ENCODE peak calls at places on chromosome 10, in six cellular contexts. P is psoas muscle, E is astrocyte, R is uterus, D is SJSA1, U is tibial nerve. F is an unnamed sample.

GRCh38 chr10:43254199-43254730 is 12.6 kb downstream of the RASGEF1A start:
- DNase-seq in D (no peak), R (peak; percentile 12), E (no peak), U (no peak), P (no peak), F (no peak)

GRCh38 chr10:91630592-91630991 is 2.3 kb downstream of the PPP1R3C start:
- DNase-seq in U (no peak), P (no peak), E (no peak), R (no peak), D (no peak), F (no peak)

GRCh38 chr10:102869290-102870198 is at the start of gene AS3MT:
- DNase-seq in P (peak; percentile 31), D (peak; percentile 29), R (peak; percentile 29), E (no peak), U (no peak), F (no peak)

GRCh38 chr10:124498071-124498470 is 36.4 kb downstream of the LHPP start:
- DNase-seq in D (no peak), E (no peak), R (no peak), P (no peak), U (no peak), F (no peak)

GRCh38 chr10:17214991-17215781 is 12.9 kb upstream of the VIM start:
- DNase-seq in E (peak; percentile 98), D (peak; percentile 87), U (no peak), P (no peak), R (peak; percentile 57), F (no peak)

GRCh38 chr10:92208736-92209135 is 82.1 kb downstream of the CPEB3 start:
- DNase-seq in P (no peak), U (no peak), R (no peak), E (peak; percentile 15), D (no peak), F (no peak)

GRCh38 chr10:110414563-110415309 is 83.0 kb upstream of the DUSP5 start:
- DNase-seq in E (peak; percentile 54), U (no peak), D (peak; percentile 91), R (no peak), P (no peak), F (peak; percentile 83)

GRCh38 chr10:16909961-16910794 is 93.0 kb upstream of the RSU1 start:
- DNase-seq in E (peak; percentile 30), D (no peak), R (no peak), U (no peak), P (no peak), F (no peak)

GRCh38 chr10:125113661-125114388 is 46.5 kb downstream of the CTBP2 start:
- DNase-seq in D (no peak), R (no peak), P (no peak), E (peak; percentile 77), U (peak; percentile 36), F (no peak)

GRCh38 chr10:77236700-77237099 is 400.9 kb downstream of the KCNMA1 start:
- DNase-seq in P (no peak), E (peak; percentile 57), R (no peak), D (no peak), U (no peak), F (no peak)

GRCh38 chr10:64636461-64636860 is 1115.3 kb downstream of the REEP3 start:
- DNase-seq in P (no peak), D (no peak), R (no peak), U (no peak), E (no peak), F (no peak)

GRCh38 chr10:22453948-22454347 is 108.7 kb downstream of the SPAG6 start:
- DNase-seq in R (no peak), D (no peak), U (no peak), E (peak; percentile 9), P (no peak), F (no peak)

GRCh38 chr10:78911533-78912340 is 157.0 kb upstream of the ZMIZ1 start:
- DNase-seq in R (no peak), D (no peak), U (no peak), P (no peak), E (no peak), F (no peak)

GRCh38 chr10:125916977-125917376 is 20.6 kb downstream of the FANK1 start:
- DNase-seq in R (no peak), E (no peak), P (no peak), U (no peak), D (no peak), F (no peak)

GRCh38 chr10:47402681-47403301 is 18.7 kb upstream of the ZNF488 start:
- DNase-seq in P (peak; percentile 50), D (peak; percentile 94), R (peak; percentile 50), E (peak; percentile 89), U (peak; percentile 56), F (no peak)

GRCh38 chr10:132880148-132880981 is 62.0 kb downstream of the CFAP46 start:
- DNase-seq in P (no peak), R (peak; percentile 8), D (no peak), U (no peak), E (no peak), F (no peak)

GRCh38 chr10:119256030-119256429 is 48.7 kb downstream of the GRK5 start:
- DNase-seq in E (no peak), R (no peak), P (no peak), U (no peak), D (no peak), F (no peak)

GRCh38 chr10:78424721-78425120 is 391.1 kb downstream of the RPS24 start:
- DNase-seq in R (no peak), E (no peak), U (no peak), D (no peak), P (no peak), F (no peak)

GRCh38 chr10:91247360-91248111 is 27.1 kb downstream of the PCGF5 start:
- DNase-seq in R (no peak), E (peak; percentile 31), U (no peak), P (peak; percentile 20), D (peak; percentile 51), F (no peak)

GRCh38 chr10:10872706-10873276 is 144.9 kb upstream of the CELF2 start:
- DNase-seq in P (no peak), E (no peak), U (no peak), R (no peak), D (no peak), F (no peak)

DNA sequence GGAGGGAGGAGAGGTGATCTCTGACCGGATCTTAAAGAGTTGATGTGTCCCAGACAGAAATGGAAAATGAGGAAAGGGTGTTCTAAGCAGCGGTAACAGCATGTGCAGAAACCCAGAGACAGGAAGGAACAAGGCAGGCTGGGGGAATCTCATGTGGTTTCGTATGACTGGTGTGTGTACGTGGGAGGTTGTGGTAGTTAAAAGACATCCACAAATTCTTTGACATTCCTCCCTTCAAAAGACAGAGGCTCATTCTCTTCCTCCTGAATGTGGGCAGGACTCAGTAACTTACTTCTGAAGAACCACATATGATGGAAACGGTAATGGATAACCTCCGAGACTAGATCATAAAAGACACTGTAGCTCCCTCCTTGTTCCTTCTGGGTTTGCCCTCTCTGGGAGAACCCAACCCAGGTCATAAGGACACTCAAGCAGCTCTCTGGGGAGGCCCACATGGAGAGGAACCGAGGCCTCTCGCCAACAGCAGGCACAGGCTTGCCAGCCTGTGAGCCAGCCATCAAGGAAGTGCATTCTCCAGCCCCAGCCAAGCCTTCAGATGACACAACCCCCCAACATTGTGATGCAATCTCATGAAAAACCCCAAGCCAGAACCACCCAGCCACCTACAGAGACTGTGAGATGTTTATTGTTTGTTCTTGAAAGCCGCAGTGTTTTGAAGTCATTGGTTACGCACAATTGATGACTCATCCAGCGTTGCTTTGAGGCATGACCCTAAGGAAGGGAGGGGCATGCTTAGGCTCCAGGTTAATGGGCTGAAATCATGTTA is 116.0 kb downstream of the SLIT1 start:
- DNase-seq in U (no peak), P (no peak), E (no peak), R (no peak), D (no peak), F (no peak)
- H3K27me3 ChIP-seq in U (peaks cover 17% of the 10 kb centered on the region), P (peaks cover 3% of the 10 kb centered on the region), E (peaks cover 35% of the 10 kb centered on the region), R (no peaks in the 10 kb centered on the region), D (peaks cover 16% of the 10 kb centered on the region), F (no peaks in the 10 kb centered on the region)

GRCh38 chr10:69835875-69836727 is 34.4 kb downstream of the COL13A1 start:
- DNase-seq in D (no peak), R (no peak), E (no peak), U (no peak), P (no peak), F (no peak)
- H3K27me3 ChIP-seq in D (no peaks in the 10 kb centered on the region), R (no peaks in the 10 kb centered on the region), E (no peaks in the 10 kb centered on the region), U (peaks cover 3% of the 10 kb centered on the region), P (no peaks in the 10 kb centered on the region), F (no peaks in the 10 kb centered on the region)

DNA sequence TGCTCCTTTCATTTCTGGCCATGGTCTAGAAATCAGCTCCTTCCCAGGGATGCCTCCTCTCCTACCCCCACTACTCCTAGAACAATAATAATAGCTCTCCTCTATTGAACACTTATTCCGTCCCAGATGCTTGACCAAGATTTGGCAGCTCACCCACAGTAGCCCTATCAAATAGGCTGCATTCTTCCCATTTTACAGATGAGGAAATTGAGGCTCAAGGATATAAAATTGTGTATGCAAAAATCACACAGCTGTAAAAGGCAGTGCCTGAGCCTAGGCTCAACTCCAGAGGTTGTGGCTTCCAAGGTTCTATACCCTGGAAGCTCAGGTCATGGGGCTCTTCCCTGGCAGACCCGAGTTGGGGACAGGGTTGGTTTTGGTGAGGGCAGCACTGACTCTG is 82.3 kb downstream of the C10orf105 start:
- DNase-seq in E (no peak), U (no peak), D (no peak), P (no peak), R (no peak), F (no peak)
- H3K27me3 ChIP-seq in E (peaks cover 25% of the 10 kb centered on the region), U (no peaks in the 10 kb centered on the region), D (no peaks in the 10 kb centered on the region), P (no peaks in the 10 kb centered on the region), R (no peaks in the 10 kb centered on the region), F (no peaks in the 10 kb centered on the region)

GRCh38 chr10:101096378-101096777 is 34.6 kb downstream of the KAZALD1 start:
- DNase-seq in R (no peak), E (no peak), U (no peak), P (no peak), D (no peak), F (no peak)
- H3K27me3 ChIP-seq in R (peaks cover 16% of the 10 kb centered on the region), E (peaks cover 39% of the 10 kb centered on the region), U (peaks cover 87% of the 10 kb centered on the region), P (peaks cover 13% of the 10 kb centered on the region), D (peaks cover 43% of the 10 kb centered on the region), F (peaks cover 11% of the 10 kb centered on the region)

DNA sequence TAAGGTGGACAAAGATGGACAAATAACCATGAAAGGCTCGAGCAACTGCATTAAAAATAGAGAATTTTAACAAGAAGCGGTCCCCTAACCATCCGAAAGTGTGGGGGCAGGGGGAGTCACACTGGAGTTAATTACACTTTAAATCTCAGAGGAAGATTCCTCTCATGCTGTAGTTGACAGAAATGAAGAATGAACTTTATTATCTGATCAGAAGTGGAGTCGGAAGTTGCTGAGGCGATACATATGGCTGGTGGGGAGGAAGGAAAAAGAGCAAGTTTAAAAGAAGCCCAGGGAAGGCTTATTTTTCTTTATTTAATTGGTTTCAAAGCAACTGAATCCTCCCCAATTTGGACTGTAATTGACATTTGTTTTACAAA is 102.3 kb upstream of the FAM171A1 start:
- DNase-seq in P (no peak), E (no peak), D (no peak), U (no peak), R (no peak), F (no peak)
- H3K27me3 ChIP-seq in P (peaks cover 1% of the 10 kb centered on the region), E (no peaks in the 10 kb centered on the region), D (no peaks in the 10 kb centered on the region), U (no peaks in the 10 kb centered on the region), R (no peaks in the 10 kb centered on the region), F (no peaks in the 10 kb centered on the region)

F was measured in CD8-positive, alpha-beta T cell.